ENCODE peak calls at places on chromosomes 5 and 9, in six cellular contexts. K, T, Z, V, F and R are unnamed samples.

GRCh38 chr9:88106492-88106891 is 31.8 kb downstream of the SPATA31C2 start:
- DNase-seq in Z (peak; percentile 21), K (peak; percentile 36), F (no peak), T (no peak), V (peak; percentile 47), R (no peak)

GRCh38 chr9:109031241-109031640 is 17.9 kb upstream of the CTNNAL1 start:
- DNase-seq in F (no peak), T (no peak), K (peak; percentile 55), V (no peak), Z (no peak), R (no peak)

GRCh38 chr5:33311893-33312292 is 128.9 kb upstream of the TARS1 start:
- DNase-seq in V (peak; percentile 27), Z (no peak), T (no peak), K (peak; percentile 99), F (no peak), R (no peak)

GRCh38 chr9:106613250-106613737 is 249.7 kb upstream of the ZNF462 start:
- DNase-seq in K (no peak), T (no peak), V (no peak), F (no peak), Z (no peak), R (no peak)

GRCh38 chr9:91820949-91821880 is 128.8 kb downstream of the ROR2 start:
- DNase-seq in T (no peak), K (peak; percentile 35), Z (no peak), V (no peak), F (no peak), R (no peak)

GRCh38 chr9:126665696-126666035 is 51.9 kb downstream of the LMX1B start:
- DNase-seq in F (no peak), V (no peak), K (no peak), T (no peak), Z (no peak), R (no peak)

GRCh38 chr5:124724357-124725039 is 21.9 kb downstream of the ZNF608 start:
- DNase-seq in K (no peak), V (no peak), F (no peak), T (no peak), Z (no peak), R (no peak)

GRCh38 chr5:151651997-151652645 is 34.6 kb downstream of the SPARC start:
- DNase-seq in T (peak; percentile 65), K (peak; percentile 75), V (peak; percentile 80), Z (peak; percentile 88), F (peak; percentile 87), R (no peak)

GRCh38 chr9:121776009-121776738 is 124.7 kb downstream of the DAB2IP start:
- DNase-seq in K (no peak), V (no peak), T (no peak), F (no peak), Z (no peak), R (no peak)

GRCh38 chr9:2765250-2765880 is 48.1 kb downstream of the KCNV2 start:
- DNase-seq in K (no peak), T (no peak), F (no peak), Z (no peak), V (no peak), R (no peak)

GRCh38 chr5:14672082-14672481 is 7.6 kb downstream of the OTULIN start:
- DNase-seq in V (no peak), K (no peak), F (no peak), Z (no peak), T (no peak), R (no peak)

GRCh38 chr5:150487199-150488061 is 20.5 kb upstream of the NDST1 start:
- DNase-seq in T (peak; percentile 80), Z (no peak), V (peak; percentile 56), K (peak; percentile 34), F (no peak), R (no peak)

GRCh38 chr5:324736-325612 is 3.5 kb downstream of the AHRR start:
- DNase-seq in Z (no peak), T (no peak), V (no peak), F (peak; percentile 42), K (no peak), R (no peak)

GRCh38 chr5:79416499-79416898 is 97.4 kb downstream of the HOMER1 start:
- DNase-seq in F (no peak), T (no peak), K (peak; percentile 4), V (no peak), Z (no peak), R (peak; percentile 39)

GRCh38 chr5:151085517-151086031 is 4.7 kb upstream of the TNIP1 start:
- DNase-seq in F (no peak), Z (no peak), T (no peak), K (peak; percentile 44), V (peak; percentile 57), R (no peak)

GRCh38 chr9:132670816-132671371 is 630 bp downstream of the GTF3C4 start:
- DNase-seq in T (no peak), F (peak; percentile 60), V (peak; percentile 26), Z (peak; percentile 41), K (peak; percentile 13), R (no peak)

GRCh38 chr9:134221273-134222017 is 57.1 kb upstream of the RNU6ATAC start:
- DNase-seq in T (no peak), F (no peak), K (no peak), Z (no peak), V (no peak), R (no peak)

GRCh38 chr5:90356612-90357011 is 52.9 kb downstream of the CETN3 start:
- DNase-seq in V (no peak), Z (no peak), T (no peak), F (no peak), K (no peak), R (no peak)

GRCh38 chr5:29897916-29898315 is 1295.6 kb upstream of the CDH6 start:
- DNase-seq in T (no peak), V (no peak), F (no peak), K (no peak), Z (no peak), R (no peak)

GRCh38 chr5:134892282-134892681 is 12.6 kb upstream of the PCBD2 start:
- DNase-seq in Z (no peak), F (no peak), V (no peak), K (no peak), T (no peak), R (no peak)
- TF ChIP-seq USF2 in Z (no peak), F (no peak), V (no peak), K (no peak), T (no peak), R (no peak)

DNA sequence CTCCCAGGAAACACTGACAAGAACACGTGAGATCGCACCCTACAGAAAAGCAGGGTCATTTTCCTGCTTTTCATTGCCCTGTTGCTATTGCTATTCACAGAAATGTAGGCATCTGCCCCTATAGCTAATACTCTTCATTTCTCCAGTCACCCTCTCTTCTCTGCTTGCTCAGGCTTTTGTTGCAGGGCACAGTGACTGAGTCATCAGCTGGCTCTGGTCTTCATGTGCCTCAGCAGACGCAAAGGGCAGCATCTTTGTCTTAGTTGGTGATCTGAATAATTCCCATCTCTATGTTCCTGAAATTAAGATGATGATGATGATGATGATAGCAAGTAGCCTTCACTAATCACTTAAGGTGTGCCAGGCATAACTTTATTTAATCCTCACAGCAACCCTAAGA is 133.2 kb upstream of the STK32A start:
- DNase-seq in K (no peak), V (no peak), F (no peak), Z (no peak), T (no peak), R (no peak)
- TF ChIP-seq USF2 in K (no peak), V (no peak), F (no peak), Z (no peak), T (no peak), R (no peak)

GRCh38 chr5:158166424-158166823 is 307.5 kb upstream of the CLINT1 start:
- DNase-seq in Z (no peak), K (no peak), T (no peak), F (no peak), V (no peak), R (no peak)
- TF ChIP-seq USF2 in Z (no peak), K (no peak), T (no peak), F (no peak), V (no peak), R (no peak)

DNA sequence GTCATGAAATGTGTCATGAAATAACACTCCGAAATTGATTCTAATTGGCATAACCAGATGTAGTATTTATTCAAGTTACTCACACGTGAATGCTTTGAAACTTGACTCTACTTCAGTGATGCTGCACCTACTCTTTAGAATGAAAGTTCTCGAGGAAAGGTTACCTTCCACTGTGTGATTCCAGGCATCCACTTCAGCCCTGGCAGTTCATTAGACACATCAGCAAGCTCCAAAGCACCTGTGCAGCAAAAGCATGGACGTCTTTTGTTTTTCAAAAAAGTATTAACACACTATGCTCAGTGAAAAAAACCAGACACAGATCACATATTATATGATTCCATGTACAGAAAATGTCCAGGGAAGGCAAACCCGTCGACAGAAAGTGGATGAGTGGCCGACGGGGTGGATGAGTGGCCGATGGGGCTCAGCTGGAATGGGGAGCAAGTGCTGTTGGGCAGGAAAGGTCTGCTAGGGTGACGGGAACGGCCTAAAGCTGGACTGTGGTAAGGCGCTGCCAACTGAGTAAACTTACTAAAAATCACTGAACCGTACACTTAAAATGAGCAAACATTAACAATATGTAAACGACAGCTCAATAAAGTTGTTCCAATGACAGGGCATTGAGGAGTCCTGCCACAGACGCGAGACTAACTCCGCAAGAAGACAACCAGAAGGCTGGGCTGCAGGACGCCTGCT is 21.1 kb downstream of the NSUN2 start:
- DNase-seq in V (no peak), Z (no peak), T (no peak), K (no peak), F (no peak), R (no peak)
- TF ChIP-seq USF2 in V (no peak), Z (no peak), T (no peak), K (no peak), F (no peak), R (no peak)

DNA sequence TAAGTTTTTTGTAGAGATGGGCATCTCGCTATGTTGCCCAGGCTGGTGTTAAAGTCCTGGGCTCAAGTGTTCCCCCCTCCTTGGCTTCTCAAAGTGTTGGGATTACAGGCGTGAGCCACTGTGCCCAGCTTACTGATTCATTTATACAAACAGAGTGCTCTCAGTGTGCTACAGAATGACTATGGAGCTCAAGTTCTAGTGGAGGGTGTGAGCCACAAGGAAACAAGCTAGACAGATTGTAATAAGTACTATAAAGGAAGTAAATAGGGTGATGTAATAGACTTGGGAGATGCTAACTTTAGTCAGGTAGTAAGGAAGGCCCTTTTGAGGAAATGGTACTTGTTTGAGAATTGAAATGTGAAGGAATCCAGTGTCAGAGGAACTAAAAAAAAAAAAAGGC is 1.7 kb upstream of the TMEM267 start:
- DNase-seq in F (no peak), T (peak; percentile 2), Z (no peak), V (peak; percentile 18), K (peak; percentile 1), R (no peak)
- TF ChIP-seq USF2 in F (no peak), T (no peak), Z (no peak), V (no peak), K (no peak), R (no peak)